ENCODE peak calls at places on chromosomes 5 and 9, in six cellular contexts. S, L, Z, T, U and C are unnamed samples.

GRCh38 chr5:142862585-142862984 is 92.4 kb downstream of the ARHGAP26 start:
- DNase-seq in S (peak; percentile 44), L (no peak), Z (no peak), T (peak; percentile 46), U (no peak), C (no peak)

GRCh38 chr5:179294891-179295777 is 50.1 kb downstream of the ADAMTS2 start:
- DNase-seq in S (peak; percentile 92), L (no peak), Z (no peak), T (peak; percentile 80), U (no peak), C (no peak)

GRCh38 chr9:130140701-130141100 is 31.5 kb upstream of the NCS1 start:
- DNase-seq in S (no peak), L (no peak), Z (no peak), T (no peak), U (no peak), C (no peak)

GRCh38 chr5:171582849-171583248 is 163.4 kb downstream of the FGF18 start:
- DNase-seq in S (no peak), L (no peak), Z (no peak), T (no peak), U (no peak), C (no peak)

GRCh38 chr9:129405089-129405830 is 215.6 kb downstream of the C9orf50 start:
- DNase-seq in S (peak; percentile 55), L (no peak), Z (no peak), T (no peak), U (no peak), C (no peak)

GRCh38 chr5:176784218-176785165 is 25.9 kb upstream of the UNC5A start:
- DNase-seq in S (peak; percentile 87), L (no peak), Z (peak; percentile 81), T (no peak), U (no peak), C (peak; percentile 88)

GRCh38 chr5:135641329-135642178 is 62.8 kb upstream of the CXCL14 start:
- DNase-seq in S (no peak), L (no peak), Z (no peak), T (no peak), U (no peak), C (no peak)

GRCh38 chr5:165014439-165014838 is 1509.0 kb downstream of the MAT2B start:
- DNase-seq in S (no peak), L (no peak), Z (no peak), T (no peak), U (no peak), C (no peak)

GRCh38 chr5:140165101-140165920 is 9.7 kb upstream of the CYSTM1 start:
- DNase-seq in S (no peak), L (no peak), Z (no peak), T (no peak), U (no peak), C (peak; percentile 41)

GRCh38 chr9:37371565-37372464 is 50.7 kb upstream of the GRHPR start:
- DNase-seq in S (peak; percentile 47), L (peak; percentile 89), Z (no peak), T (no peak), U (no peak), C (no peak)

GRCh38 chr5:138903113-138903789 is 28.1 kb upstream of the LRRTM2 start:
- DNase-seq in S (peak; percentile 47), L (no peak), Z (no peak), T (no peak), U (no peak), C (no peak)

GRCh38 chr5:176806137-176806536 is 4.2 kb upstream of the UNC5A start:
- DNase-seq in S (peak; percentile 35), L (no peak), Z (no peak), T (no peak), U (no peak), C (peak; percentile 41)

GRCh38 chr5:140631063-140631462 is 1.9 kb downstream of the CD14 start:
- DNase-seq in S (no peak), L (no peak), Z (no peak), T (no peak), U (no peak), C (no peak)

GRCh38 chr5:74272831-74273545 is 367.5 kb downstream of the ENC1 start:
- DNase-seq in S (peak; percentile 56), L (no peak), Z (no peak), T (no peak), U (no peak), C (no peak)

GRCh38 chr5:44388504-44389409 is 463 bp downstream of the FGF10 start:
- DNase-seq in S (peak; percentile 41), L (no peak), Z (no peak), T (no peak), U (no peak), C (no peak)

GRCh38 chr5:144712090-144712489 is 541.4 kb downstream of the KCTD16 start:
- DNase-seq in S (no peak), L (peak; percentile 84), Z (no peak), T (no peak), U (no peak), C (no peak)

GRCh38 chr5:12237837-12238575 is 333.8 kb upstream of the CTNND2 start:
- DNase-seq in S (no peak), L (no peak), Z (no peak), T (no peak), U (no peak), C (no peak)

GRCh38 chr5:1636981-1637638 is 113.3 kb upstream of the LPCAT1 start:
- DNase-seq in S (no peak), L (peak; percentile 11), Z (no peak), T (no peak), U (no peak), C (no peak)

GRCh38 chr9:137367506-137368430 is 55.2 kb downstream of the EXD3 start:
- DNase-seq in S (no peak), L (no peak), Z (no peak), T (no peak), U (no peak), C (no peak)

GRCh38 chr9:98887918-98888510 is 55.7 kb upstream of the COL15A1 start:
- DNase-seq in S (peak; percentile 49), L (no peak), Z (no peak), T (no peak), U (no peak), C (peak; percentile 58)

GRCh38 chr5:102789469-102789868 is 34.4 kb downstream of the PAM start:
- DNase-seq in S (no peak), L (no peak), Z (no peak), T (no peak), U (no peak), C (no peak)

GRCh38 chr5:20572560-20572959 is 584.6 kb upstream of the CDH18 start:
- DNase-seq in S (peak; percentile 31), L (no peak), Z (no peak), T (no peak), U (no peak), C (peak; percentile 93)

GRCh38 chr5:130762031-130762430 is 403.0 kb downstream of the HINT1 start:
- DNase-seq in S (peak; percentile 0), L (peak; percentile 41), Z (no peak), T (no peak), U (no peak), C (no peak)

GRCh38 chr5:153896117-153896516 is 142.6 kb downstream of the FAM114A2 start:
- DNase-seq in S (peak; percentile 74), L (no peak), Z (no peak), T (no peak), U (no peak), C (no peak)

GRCh38 chr5:96083361-96083881 is 121.8 kb upstream of the ELL2 start:
- DNase-seq in S (peak; percentile 52), L (peak; percentile 34), Z (no peak), T (no peak), U (no peak), C (no peak)

GRCh38 chr9:87381746-87382145 is 115.9 kb upstream of the DAPK1 start:
- DNase-seq in S (peak; percentile 22), L (no peak), Z (no peak), T (no peak), U (no peak), C (no peak)

GRCh38 chr5:45680950-45681349 is 15.2 kb downstream of the HCN1 start:
- DNase-seq in S (no peak), L (no peak), Z (no peak), T (no peak), U (no peak), C (no peak)

DNA sequence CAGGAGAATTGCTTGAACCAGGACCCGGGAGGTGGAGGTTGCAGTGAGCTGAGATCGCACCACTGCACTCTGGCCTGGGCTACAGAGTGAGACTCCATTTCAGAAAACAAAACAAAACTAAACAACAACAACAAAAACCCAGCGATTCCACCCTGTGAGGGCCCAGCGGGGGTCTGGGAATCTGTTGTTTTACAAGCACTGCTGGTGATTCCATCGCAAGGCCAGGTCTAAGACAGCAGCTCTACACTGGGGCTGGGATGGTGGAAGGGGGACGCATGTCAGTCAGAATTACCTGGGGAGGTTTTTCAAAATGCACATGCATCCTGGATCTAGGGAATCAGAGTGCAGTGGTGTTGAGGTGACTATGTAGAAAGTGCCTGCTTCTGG is 90.9 kb downstream of the ANKRD55 start:
- DNase-seq in S (no peak), L (no peak), Z (no peak), T (no peak), U (no peak), C (no peak)
- H2AFZ ChIP-seq in S (no peak overlapping the region), L (no peak overlapping the region), Z (no peak overlapping the region), T (no peak overlapping the region), U (no peak overlapping the region), C (no peak overlapping the region)

DNA sequence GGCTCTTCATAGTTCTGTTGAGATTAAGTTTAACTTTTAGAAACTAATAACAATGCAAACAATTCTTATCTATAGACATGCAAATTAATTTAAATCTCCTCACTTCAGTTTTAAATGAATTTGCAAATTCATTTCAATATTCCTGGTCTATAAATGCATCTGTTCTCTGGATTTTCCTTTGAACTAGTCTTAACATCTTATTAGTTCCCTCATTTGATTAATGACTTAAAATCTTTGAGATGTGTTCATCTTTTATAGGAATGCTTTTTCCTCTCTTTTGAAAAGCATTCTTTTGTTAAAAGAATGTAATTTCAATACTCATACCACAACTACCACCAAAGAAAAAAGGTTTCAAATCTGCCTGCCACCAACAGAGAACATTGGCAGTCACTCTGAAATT is 169.4 kb downstream of the RASEF start:
- DNase-seq in S (no peak), L (no peak), Z (no peak), T (no peak), U (no peak), C (no peak)
- H3K9me2 ChIP-seq in S (no peaks in the 10 kb centered on the region), L (no peaks in the 10 kb centered on the region), Z (no peaks in the 10 kb centered on the region), T (no peaks in the 10 kb centered on the region), U (no peaks in the 10 kb centered on the region), C (no peaks in the 10 kb centered on the region)

DNA sequence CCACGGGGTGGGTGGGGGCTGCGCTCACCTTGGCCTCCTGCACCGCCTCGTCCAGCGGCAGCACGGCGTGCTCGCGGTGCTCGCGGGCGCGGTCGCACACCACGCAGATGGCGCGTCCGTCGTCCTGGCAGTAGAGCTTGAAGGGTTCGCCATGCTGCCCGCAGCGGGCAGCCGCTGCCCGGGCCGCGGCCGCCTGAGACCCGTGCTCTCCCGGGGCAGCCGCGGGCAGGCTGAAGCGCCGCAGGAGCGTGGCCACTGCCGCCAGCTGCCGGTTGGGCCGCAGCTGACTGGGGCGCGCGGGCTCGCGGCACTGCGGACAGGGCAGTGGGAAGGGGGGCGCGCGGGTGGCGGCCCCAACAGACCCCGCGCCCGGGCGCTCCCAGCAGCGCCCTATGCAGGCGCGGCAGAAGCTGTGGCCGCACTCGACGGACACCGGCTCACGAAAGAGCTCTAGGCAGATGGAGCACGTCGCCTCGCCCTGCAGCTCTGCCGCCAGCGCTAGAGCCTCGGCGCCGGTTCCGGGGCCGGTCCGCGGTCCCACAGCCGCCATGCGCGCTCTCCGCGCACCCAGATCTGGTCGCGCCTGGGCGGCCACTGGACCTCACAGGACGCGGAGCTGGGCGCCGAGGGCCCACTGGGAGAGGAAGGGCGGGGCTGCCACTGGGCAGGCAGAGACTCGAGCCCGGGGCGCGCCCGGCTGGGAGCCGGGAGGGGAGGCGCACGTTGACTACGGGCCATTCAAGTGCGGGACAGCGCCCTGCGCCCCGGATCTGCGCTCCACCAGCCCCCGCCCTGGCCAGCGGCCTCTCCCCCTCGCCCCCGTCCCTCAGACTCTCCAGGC is at the start of gene TRIM7:
- DNase-seq in S (peak; percentile 70), L (no peak), Z (no peak), T (peak; percentile 72), U (no peak), C (peak; percentile 68)
- H3K9ac ChIP-seq in S (peak within 1 kb of the TSS; percentile 16), L (peak within 1 kb of the TSS; percentile 69), Z (peak within 1 kb of the TSS; percentile 78), T (peak within 1 kb of the TSS; percentile 41), U (no peak within 1 kb of the TSS), C (peak within 1 kb of the TSS; percentile 41)

GRCh38 chr5:127290019-127290945 is at the start of gene MEGF10:
- DNase-seq in S (peak; percentile 73), L (no peak), Z (no peak), T (peak; percentile 83), U (peak; percentile 36), C (peak; percentile 46)
- H2AFZ ChIP-seq in S (peak within 1 kb of the TSS; percentile 42), L (no peak within 1 kb of the TSS), Z (no peak within 1 kb of the TSS), T (peak within 1 kb of the TSS; percentile 73), U (peak within 1 kb of the TSS; percentile 61), C (peak within 1 kb of the TSS; percentile 46)